ENCODE peak calls at places on chromosomes 3 and 15, in ten cellular contexts. G, W, T, N, M, P, Z, D, Y and B are unnamed samples.
A peak's percentile ranks its signal among the peaks of the same experiment; 100 is the strongest.

GRCh38 chr15:58066042-58066867 is 744 bp upstream of the ALDH1A2 start:
- DNase-seq in Z (peak; percentile 55), G (peak; percentile 93), D (peak; percentile 86), W (peak; percentile 76), P (peak; percentile 67), Y (peak; percentile 85), M (peak; percentile 81), N (peak; percentile 89), T (peak; percentile 88), B (peak; percentile 81)

GRCh38 chr3:12750223-12750622 is 8.8 kb downstream of the TMEM40 start:
- DNase-seq in D (no peak), P (peak; percentile 68), T (peak; percentile 51), M (no peak), W (no peak), Z (no peak), N (no peak), Y (peak; percentile 78), G (peak; percentile 72), B (no peak)

GRCh38 chr3:150547045-150547753 is 612 bp downstream of the EIF2A start:
- DNase-seq in W (no peak), M (no peak), D (no peak), G (no peak), Y (peak; percentile 28), N (no peak), Z (no peak), T (no peak), P (no peak), B (no peak)

GRCh38 chr3:21954709-21955108 is 203.7 kb upstream of the ZNF385D start:
- DNase-seq in Y (peak; percentile 81), W (no peak), P (no peak), T (no peak), M (no peak), G (no peak), Z (no peak), N (no peak), D (no peak), B (no peak)

GRCh38 chr3:49377483-49377882 is 19.3 kb upstream of the GPX1 start:
- DNase-seq in T (no peak), N (no peak), G (peak; percentile 5), Y (peak; percentile 43), Z (no peak), D (no peak), M (no peak), P (no peak), W (no peak), B (no peak)

GRCh38 chr15:90557651-90558084 is 27.9 kb downstream of the CRTC3 start:
- DNase-seq in Y (peak; percentile 43), N (peak; percentile 58), W (peak; percentile 38), P (peak; percentile 95), M (no peak), Z (no peak), T (peak; percentile 93), D (no peak), G (peak; percentile 98), B (peak; percentile 63)

GRCh38 chr3:198079771-198080520 is 119.9 kb downstream of the LMLN start:
- DNase-seq in Z (peak; percentile 66), W (peak; percentile 36), Y (peak; percentile 5), N (no peak), M (peak; percentile 63), P (no peak), G (no peak), T (no peak), D (peak; percentile 45), B (no peak)

GRCh38 chr3:170038434-170039110 is 777 bp downstream of the GPR160 start:
- DNase-seq in Z (peak; percentile 35), P (no peak), N (no peak), D (peak; percentile 66), W (no peak), G (no peak), T (no peak), M (peak; percentile 87), Y (peak; percentile 35), B (peak; percentile 74)

GRCh38 chr3:37949866-37950265 is 40.7 kb upstream of the VILL start:
- DNase-seq in D (peak; percentile 18), W (no peak), Y (no peak), G (peak; percentile 67), Z (no peak), P (no peak), T (no peak), N (no peak), M (no peak), B (no peak)

GRCh38 chr3:195250473-195251251 is 20.3 kb downstream of the XXYLT1 start:
- DNase-seq in N (no peak), Y (no peak), T (peak; percentile 59), M (no peak), Z (no peak), D (no peak), W (no peak), G (peak; percentile 58), P (peak; percentile 59), B (no peak)

GRCh38 chr3:112500621-112501020 is 1.3 kb upstream of the BTLA start:
- DNase-seq in T (no peak), G (no peak), D (no peak), Z (no peak), P (no peak), Y (no peak), N (no peak), M (no peak), W (no peak), B (no peak)

GRCh38 chr3:189683576-189684255 is 52.5 kb downstream of the TP63 start:
- DNase-seq in M (no peak), T (no peak), G (no peak), N (no peak), W (no peak), P (no peak), Z (no peak), D (no peak), Y (no peak), B (no peak)

GRCh38 chr3:191268737-191269136 is 60.5 kb upstream of the CCDC50 start:
- DNase-seq in Z (no peak), W (no peak), Y (no peak), M (no peak), G (no peak), P (no peak), T (no peak), D (no peak), N (no peak), B (no peak)

GRCh38 chr3:61236556-61236955 is 14.7 kb downstream of the FHIT start:
- DNase-seq in G (no peak), M (no peak), W (peak; percentile 28), Y (no peak), N (no peak), D (no peak), P (no peak), T (no peak), Z (no peak), B (no peak)

DNA sequence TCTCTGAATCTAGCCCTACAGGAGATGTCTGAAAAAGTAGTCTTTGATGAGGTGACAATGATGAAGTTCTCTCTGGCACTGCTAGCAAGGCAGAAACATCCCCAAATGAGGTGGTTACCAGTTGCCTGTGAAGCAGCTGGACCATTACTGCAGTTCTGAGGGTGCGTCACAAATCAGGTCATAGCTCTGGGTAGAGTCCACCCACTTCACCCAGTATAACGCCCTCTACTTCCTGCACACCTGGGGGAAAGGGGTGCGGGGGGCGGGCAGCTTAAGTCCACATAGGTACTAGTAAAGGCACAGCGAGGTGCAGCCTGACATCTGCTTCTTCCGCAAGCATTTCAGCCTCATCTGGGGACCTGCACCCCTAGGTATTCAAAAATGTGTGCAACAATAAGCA is 13.4 kb upstream of the SATB1 start:
- DNase-seq in Y (no peak), P (no peak), D (no peak), Z (no peak), N (no peak), G (no peak), T (peak; percentile 51), M (peak; percentile 13), W (no peak), B (no peak)
- H3K4me3 ChIP-seq in Y (no peak overlapping the region), P (no peak overlapping the region), D (no peak overlapping the region), Z (no peak overlapping the region), N (no peak overlapping the region), G (no peak overlapping the region), T (no peak overlapping the region), M (no peak overlapping the region), W (no peak overlapping the region), B (no peak overlapping the region)

GRCh38 chr3:135800071-135800549 is 165.4 kb upstream of the PPP2R3A start:
- DNase-seq in G (no peak), Y (no peak), D (no peak), Z (no peak), N (no peak), T (no peak), P (no peak), W (no peak), M (no peak), B (no peak)
- H3K4me1 ChIP-seq in G (no peaks in the 10 kb centered on the region), Y (no peaks in the 10 kb centered on the region), D (peaks cover 13% of the 10 kb centered on the region), Z (no peaks in the 10 kb centered on the region), N (no peaks in the 10 kb centered on the region), T (no peaks in the 10 kb centered on the region), P (no peaks in the 10 kb centered on the region), W (no peaks in the 10 kb centered on the region), M (no peaks in the 10 kb centered on the region), B (no peaks in the 10 kb centered on the region)

GRCh38 chr15:63381301-63382192 is at the start of gene CA12:
- DNase-seq in N (peak; percentile 65), P (no peak), W (no peak), M (peak; percentile 77), Z (peak; percentile 24), D (peak; percentile 70), G (peak; percentile 73), T (peak; percentile 81), Y (peak; percentile 71), B (peak; percentile 61)
- H3K4me3 ChIP-seq in N (peak within 1 kb of the TSS; percentile 74), P (peak within 1 kb of the TSS; percentile 28), W (no peak within 1 kb of the TSS), M (peak within 1 kb of the TSS; percentile 72), Z (peak within 1 kb of the TSS; percentile 34), D (peak within 1 kb of the TSS; percentile 48), G (peak within 1 kb of the TSS; percentile 51), T (peak within 1 kb of the TSS; percentile 58), Y (peak within 1 kb of the TSS; percentile 86), B (peak within 1 kb of the TSS; percentile 59)

GRCh38 chr3:98769436-98769835 is 6.3 kb downstream of the ST3GAL6 start:
- DNase-seq in Y (no peak), M (no peak), Z (no peak), W (no peak), D (no peak), G (no peak), N (no peak), P (no peak), T (no peak), B (no peak)
- H3K4me1 ChIP-seq in Y (peaks cover 10% of the 10 kb centered on the region), M (peaks cover 6% of the 10 kb centered on the region), Z (peaks cover 30% of the 10 kb centered on the region), W (no peaks in the 10 kb centered on the region), D (peaks cover 6% of the 10 kb centered on the region), G (peaks cover 5% of the 10 kb centered on the region), N (peaks cover 33% of the 10 kb centered on the region), P (no peaks in the 10 kb centered on the region), T (no peaks in the 10 kb centered on the region), B (peaks cover 34% of the 10 kb centered on the region)